ENCODE peak calls at places on chromosome 12, in four cellular contexts. G, Q, W and M are unnamed samples.
A peak's percentile ranks its signal among the peaks of the same experiment; 100 is the strongest.

GRCh38 chr12:108930155-108930554 is 50.3 kb downstream of the DAO start:
- DNase-seq in G (no peak), Q (no peak), W (no peak), M (no peak)

GRCh38 chr12:116434155-116435065 is 124.8 kb upstream of the MAP1LC3B2 start:
- DNase-seq in G (peak; percentile 83), Q (peak; percentile 80), W (peak; percentile 93), M (peak; percentile 85)

GRCh38 chr12:111438501-111438900 is 32.8 kb downstream of the SH2B3 start:
- DNase-seq in G (no peak), Q (peak; percentile 68), W (no peak), M (peak; percentile 67)

GRCh38 chr12:127374447-127374846 is 892.5 kb upstream of the TMEM132C start:
- DNase-seq in G (no peak), Q (no peak), W (no peak), M (no peak)

GRCh38 chr12:11696084-11696483 is 46.6 kb downstream of the ETV6 start:
- DNase-seq in G (no peak), Q (no peak), W (no peak), M (no peak)

GRCh38 chr12:95608252-95609033 is 57.2 kb upstream of the USP44 start:
- DNase-seq in G (peak; percentile 73), Q (peak; percentile 95), W (peak; percentile 74), M (peak; percentile 24)

GRCh38 chr12:105861232-105861631 is 277.5 kb downstream of the NUAK1 start:
- DNase-seq in G (no peak), Q (no peak), W (no peak), M (no peak)

GRCh38 chr12:115956674-115957073 is 320.8 kb downstream of the MED13L start:
- DNase-seq in G (no peak), Q (no peak), W (no peak), M (no peak)

GRCh38 chr12:101407438-101408345 is at the start of gene ARL1:
- DNase-seq in G (peak; percentile 85), Q (peak; percentile 85), W (peak; percentile 93), M (peak; percentile 93)

GRCh38 chr12:124174949-124175348 is 119.9 kb upstream of the RFLNA start:
- DNase-seq in G (no peak), Q (no peak), W (no peak), M (peak; percentile 22)

GRCh38 chr12:127450822-127451221 is 816.1 kb upstream of the TMEM132C start:
- DNase-seq in G (no peak), Q (no peak), W (no peak), M (no peak)

GRCh38 chr12:115466076-115466475 is 782.1 kb upstream of the TBX3 start:
- DNase-seq in G (no peak), Q (no peak), W (no peak), M (peak; percentile 19)

GRCh38 chr12:27277846-27278260 is 33.8 kb downstream of the STK38L start:
- DNase-seq in G (no peak), Q (peak; percentile 96), W (peak; percentile 62), M (peak; percentile 91)

GRCh38 chr12:76863005-76863670 is 15.7 kb downstream of the CSRP2 start:
- DNase-seq in G (no peak), Q (peak; percentile 93), W (no peak), M (peak; percentile 48)

GRCh38 chr12:124917841-124918621 is 3.6 kb upstream of the UBC start:
- DNase-seq in G (no peak), Q (no peak), W (no peak), M (peak; percentile 60)

GRCh38 chr12:94010307-94010706 is 138.1 kb upstream of the PLXNC1 start:
- DNase-seq in G (no peak), Q (no peak), W (no peak), M (no peak)

GRCh38 chr12:66152732-66153131 is 17.1 kb downstream of the TMBIM4 start:
- DNase-seq in G (no peak), Q (peak; percentile 38), W (no peak), M (no peak)

GRCh38 chr12:86254399-86255107 is 1.6 kb downstream of the MGAT4C start:
- DNase-seq in G (no peak), Q (peak; percentile 17), W (no peak), M (peak; percentile 36)

GRCh38 chr12:53063708-53064612 is 14.1 kb downstream of the TNS2 start:
- DNase-seq in G (peak; percentile 70), Q (no peak), W (no peak), M (peak; percentile 93)

DNA sequence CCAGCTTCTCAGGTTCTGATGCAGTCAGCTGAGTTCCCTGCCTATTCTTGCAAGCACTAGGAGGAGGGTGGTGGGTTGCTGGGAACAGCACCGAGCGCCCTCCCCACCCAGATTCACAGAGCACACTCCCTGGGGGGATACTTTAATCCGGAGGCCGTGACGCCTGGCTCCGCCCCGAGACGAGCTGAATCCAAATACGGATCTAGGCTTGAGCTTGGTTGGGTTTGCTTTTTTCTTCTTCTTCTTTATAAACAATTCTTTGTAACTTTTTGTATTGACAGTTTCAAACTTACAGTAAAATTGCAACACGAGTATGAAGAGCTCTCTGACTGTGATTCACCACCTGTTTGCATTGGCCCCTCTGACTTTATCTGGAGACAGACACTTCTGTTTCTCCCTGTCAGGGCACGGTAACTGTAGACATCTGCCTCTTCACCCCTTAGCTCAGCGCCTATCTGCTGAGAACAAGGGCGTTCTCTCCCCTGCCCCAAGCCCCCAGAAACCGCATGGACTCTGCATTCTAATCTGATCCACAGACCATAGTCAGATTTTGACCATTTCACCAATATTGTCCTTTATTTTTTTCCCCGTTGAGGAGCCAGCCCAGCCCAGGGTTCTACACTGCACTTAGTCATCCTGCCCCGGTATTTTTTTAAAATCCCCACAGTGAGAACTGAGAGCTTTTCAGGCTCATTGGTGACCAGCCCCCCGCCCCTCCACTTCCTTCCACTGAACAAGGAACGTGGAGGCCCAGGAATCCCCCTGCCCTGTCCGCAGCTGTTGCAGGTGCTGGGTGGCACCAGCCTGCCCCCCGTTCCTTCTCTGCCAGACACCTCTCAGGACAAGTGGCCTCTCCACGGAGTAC is 11.5 kb downstream of the RHOF start:
- DNase-seq in G (no peak), Q (no peak), W (no peak), M (peak; percentile 59)
- H3K4me3 ChIP-seq in G (no peak overlapping the region), Q (no peak overlapping the region), W (no peak overlapping the region), M (no peak overlapping the region)

GRCh38 chr12:132507656-132508055 is 17.7 kb downstream of the FBRSL1 start:
- DNase-seq in G (no peak), Q (no peak), W (no peak), M (no peak)
- TF ChIP-seq CTCF in G (no peak), Q (no peak), W (no peak), M (peak; percentile 28)

DNA sequence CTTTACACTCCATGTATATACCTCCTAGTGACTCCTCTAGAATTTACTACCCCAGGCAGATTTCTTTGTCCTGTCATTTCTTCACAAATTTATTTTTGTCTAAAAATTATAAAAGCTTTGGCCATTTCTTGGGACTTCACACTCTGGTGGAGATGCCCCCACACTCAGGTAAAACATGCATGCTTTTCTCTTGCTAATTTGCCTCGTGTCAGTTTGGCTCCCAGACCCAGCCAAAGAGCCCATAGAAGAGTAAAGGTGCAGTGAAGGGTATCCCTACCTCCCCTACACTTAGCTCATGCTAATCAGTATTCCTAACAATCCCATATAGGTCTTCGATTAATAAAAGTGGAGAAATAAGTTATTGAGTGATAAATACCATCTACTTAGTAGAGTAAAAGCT is 256.5 kb upstream of the KRR1 start:
- DNase-seq in G (no peak), Q (no peak), W (no peak), M (no peak)
- H3K4me3 ChIP-seq in G (no peak overlapping the region), Q (no peak overlapping the region), W (no peak overlapping the region), M (no peak overlapping the region)

GRCh38 chr12:120584343-120585149 is 3.3 kb upstream of the POP5 start:
- DNase-seq in G (peak; percentile 42), Q (no peak), W (peak; percentile 49), M (no peak)
- TF ChIP-seq CTCF in G (no peak), Q (no peak), W (peak; percentile 28), M (peak; percentile 33)

DNA sequence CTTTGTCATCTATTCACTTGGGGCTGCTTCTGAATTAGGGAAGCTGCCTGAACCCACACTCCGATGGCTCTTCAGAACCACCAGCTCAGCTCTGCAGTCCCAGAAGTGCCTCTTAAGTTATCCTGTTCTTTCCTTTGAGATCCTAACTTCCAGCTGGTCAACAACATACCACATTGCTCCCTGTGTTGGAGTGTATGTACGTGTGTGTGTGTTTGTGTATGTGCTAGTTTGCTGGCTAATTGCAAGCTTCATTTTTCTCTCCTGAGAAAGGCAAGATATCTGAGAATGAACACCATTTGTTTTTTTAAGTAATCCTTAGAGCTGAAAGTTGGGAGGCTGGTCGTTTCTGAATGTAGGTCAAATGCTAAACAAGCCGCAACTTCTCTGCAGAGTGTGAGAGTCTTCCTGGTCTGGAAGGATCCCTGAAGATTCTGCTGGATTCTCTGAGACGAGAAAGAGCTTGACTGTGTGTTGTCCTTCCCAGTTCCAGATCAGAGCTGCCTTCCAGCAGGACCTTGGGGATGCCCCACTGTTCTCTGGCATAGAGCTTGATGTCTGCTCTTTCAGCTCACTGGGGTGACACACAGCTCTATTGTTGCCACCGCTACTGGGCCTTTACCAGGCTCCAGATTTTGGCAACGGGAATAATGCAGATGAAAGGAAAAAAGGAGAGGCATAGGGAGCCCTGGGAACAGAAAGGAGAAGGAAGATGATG is 829 bp downstream of the GSG1 start:
- DNase-seq in G (no peak), Q (no peak), W (no peak), M (peak; percentile 66)
- H3K4me3 ChIP-seq in G (no peak overlapping the region), Q (no peak overlapping the region), W (no peak overlapping the region), M (no peak overlapping the region)

GRCh38 chr12:114213055-114213561 is 192.8 kb downstream of the TBX5 start:
- DNase-seq in G (no peak), Q (no peak), W (peak; percentile 17), M (no peak)
- TF ChIP-seq CTCF in G (no peak), Q (no peak), W (no peak), M (no peak)

GRCh38 chr12:113248842-113249435 is 27.7 kb downstream of the TPCN1 start:
- DNase-seq in G (no peak), Q (no peak), W (no peak), M (no peak)

GRCh38 chr12:113244015-113244983 is 23.0 kb downstream of the TPCN1 start:
- DNase-seq in G (peak; percentile 56), Q (no peak), W (no peak), M (no peak)

GRCh38 chr12:113248046-113248825 is 27.0 kb downstream of the TPCN1 start:
- DNase-seq in G (no peak), Q (no peak), W (no peak), M (no peak)

GRCh38 chr12:113247123-113248045 is 26.1 kb downstream of the TPCN1 start:
- DNase-seq in G (no peak), Q (peak; percentile 57), W (no peak), M (peak; percentile 49)

GRCh38 chr12:113246478-113247122 is 25.3 kb downstream of the TPCN1 start:
- DNase-seq in G (no peak), Q (no peak), W (no peak), M (no peak)
- H3K4me3 ChIP-seq in G (no peak overlapping the region), Q (no peak overlapping the region), W (no peak overlapping the region), M (no peak overlapping the region)

DNA sequence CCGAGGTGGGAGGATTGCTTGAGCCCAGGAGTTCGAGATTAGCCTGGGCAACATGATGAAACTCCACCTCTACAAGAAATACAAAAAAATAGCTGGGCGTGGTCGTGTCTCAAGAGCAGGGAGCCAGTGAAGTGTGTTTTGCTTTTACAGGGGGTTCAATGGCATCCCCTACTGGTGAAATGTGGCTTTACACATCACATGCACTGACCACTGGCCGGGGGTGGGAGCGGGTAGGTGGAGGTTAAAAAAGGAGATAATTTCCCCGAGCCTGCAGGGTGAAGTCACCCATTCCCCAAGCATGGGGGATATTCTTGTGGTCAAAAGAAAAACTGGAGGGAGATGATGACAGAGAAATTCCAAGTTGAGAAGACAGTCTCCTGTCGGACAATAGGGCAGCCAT is 63.6 kb upstream of the PWP1 start:
- DNase-seq in G (no peak), Q (peak; percentile 27), W (peak; percentile 47), M (peak; percentile 48)
- TF ChIP-seq CTCF in G (no peak), Q (peak; percentile 41), W (peak; percentile 48), M (peak; percentile 65)

GRCh38 chr12:100197486-100197885 is 3.1 kb upstream of the ACTR6 start:
- DNase-seq in G (no peak), Q (no peak), W (no peak), M (no peak)
- H3K4me3 ChIP-seq in G (no peak overlapping the region), Q (no peak overlapping the region), W (no peak overlapping the region), M (no peak overlapping the region)